ENCODE peak calls at places on chromosomes 3 and 15, in four cellular contexts. One of them, this sample, is unnamed.

GRCh38 chr3:42149537-42150426 is 58.6 kb downstream of the TRAK1 start:
- DNase-seq in hepatocyte: peak; percentile 86
- DNase-seq in keratinocyte: peak; percentile 76
- DNase-seq in colonic mucosa: peak; percentile 93
- DNase-seq in this sample: no peak

GRCh38 chr3:176927985-176928931 is 269.0 kb downstream of the TBL1XR1 start:
- DNase-seq in colonic mucosa: no peak
- DNase-seq in hepatocyte: no peak
- DNase-seq in keratinocyte: no peak
- DNase-seq in this sample: peak; percentile 30

GRCh38 chr3:58105196-58105595 is 97.0 kb downstream of the FLNB start:
- DNase-seq in colonic mucosa: no peak
- DNase-seq in hepatocyte: no peak
- DNase-seq in keratinocyte: no peak
- DNase-seq in this sample: no peak

GRCh38 chr3:43998374-43998840 is 243.3 kb upstream of the TOPAZ1 start:
- DNase-seq in keratinocyte: no peak
- DNase-seq in hepatocyte: peak; percentile 12
- DNase-seq in colonic mucosa: no peak
- DNase-seq in this sample: no peak

GRCh38 chr3:16516695-16517481 is 3.4 kb upstream of the RFTN1 start:
- DNase-seq in colonic mucosa: no peak
- DNase-seq in keratinocyte: no peak
- DNase-seq in hepatocyte: peak; percentile 68
- DNase-seq in this sample: no peak

GRCh38 chr15:74312445-74313007 is 54.9 kb downstream of the CYP11A1 start:
- DNase-seq in colonic mucosa: no peak
- DNase-seq in hepatocyte: no peak
- DNase-seq in keratinocyte: no peak
- DNase-seq in this sample: no peak

GRCh38 chr3:8663177-8664061 is 18.8 kb upstream of the SSUH2 start:
- DNase-seq in colonic mucosa: peak; percentile 65
- DNase-seq in keratinocyte: no peak
- DNase-seq in hepatocyte: peak; percentile 93
- DNase-seq in this sample: no peak

GRCh38 chr3:151445283-151446001 is 15.4 kb downstream of the IGSF10 start:
- DNase-seq in keratinocyte: no peak
- DNase-seq in colonic mucosa: no peak
- DNase-seq in hepatocyte: no peak
- DNase-seq in this sample: no peak

GRCh38 chr3:150970665-150971327 is 1.7 kb downstream of the CLRN1 start:
- DNase-seq in hepatocyte: no peak
- DNase-seq in keratinocyte: no peak
- DNase-seq in colonic mucosa: no peak
- DNase-seq in this sample: no peak

GRCh38 chr3:123758081-123758564 is 126.0 kb downstream of the MYLK start:
- DNase-seq in colonic mucosa: peak; percentile 18
- DNase-seq in keratinocyte: no peak
- DNase-seq in hepatocyte: no peak
- DNase-seq in this sample: no peak

GRCh38 chr15:28885630-28886430 is at the start of gene APBA2:
- DNase-seq in hepatocyte: peak; percentile 64
- DNase-seq in colonic mucosa: no peak
- DNase-seq in keratinocyte: no peak
- DNase-seq in this sample: peak; percentile 47

GRCh38 chr15:68781766-68782588 is 38.7 kb downstream of the ANP32A start:
- DNase-seq in colonic mucosa: peak; percentile 33
- DNase-seq in keratinocyte: no peak
- DNase-seq in hepatocyte: no peak
- DNase-seq in this sample: no peak

GRCh38 chr15:90989040-90989768 is 5.1 kb downstream of the PRC1 start:
- DNase-seq in colonic mucosa: no peak
- DNase-seq in hepatocyte: no peak
- DNase-seq in keratinocyte: no peak
- DNase-seq in this sample: no peak

GRCh38 chr15:90994059-90994416 is 297 bp downstream of the PRC1 start:
- DNase-seq in hepatocyte: peak; percentile 52
- DNase-seq in keratinocyte: no peak
- DNase-seq in colonic mucosa: peak; percentile 25
- DNase-seq in this sample: no peak

GRCh38 chr15:90990446-90990845 is 3.9 kb downstream of the PRC1 start:
- DNase-seq in hepatocyte: no peak
- DNase-seq in colonic mucosa: no peak
- DNase-seq in keratinocyte: no peak
- DNase-seq in this sample: no peak

GRCh38 chr15:90994417-90995311 is at the start of gene PRC1:
- DNase-seq in colonic mucosa: peak; percentile 98
- DNase-seq in keratinocyte: peak; percentile 90
- DNase-seq in hepatocyte: peak; percentile 100
- DNase-seq in this sample: peak; percentile 93

DNA sequence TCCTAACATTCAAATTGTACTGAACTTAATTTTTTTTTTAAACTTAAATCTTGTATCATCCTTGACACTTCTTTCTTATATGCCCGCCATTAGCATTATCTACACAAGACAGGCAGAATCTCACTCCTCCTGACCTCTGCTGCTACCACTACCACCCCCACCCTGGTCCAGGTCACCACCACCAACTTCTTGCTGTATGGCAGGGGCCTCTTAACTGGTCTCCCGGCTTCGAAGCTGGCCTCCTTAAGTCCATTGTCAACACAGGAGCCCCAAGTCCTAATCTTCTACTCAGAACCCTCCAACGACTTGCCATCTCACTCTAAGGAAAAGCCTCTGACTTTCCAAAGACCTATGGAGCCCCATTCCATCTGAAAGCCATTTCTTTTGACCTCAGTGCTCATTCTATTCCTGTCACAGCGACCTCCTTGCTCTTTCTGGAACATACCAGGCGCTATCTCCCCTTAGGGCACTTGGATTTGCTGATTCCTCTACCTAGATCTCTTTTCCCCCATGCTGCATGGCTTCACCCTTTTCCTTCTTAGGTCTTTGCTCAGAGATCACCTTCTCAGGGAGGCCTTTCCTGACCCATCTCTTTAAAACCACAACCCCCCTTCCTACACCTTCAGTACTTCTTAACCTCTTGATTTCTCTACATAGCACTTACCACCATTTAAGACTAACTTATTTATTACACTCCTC is 2.6 kb downstream of the PRC1 start:
- DNase-seq in colonic mucosa: no peak
- DNase-seq in keratinocyte: no peak
- DNase-seq in hepatocyte: no peak
- DNase-seq in this sample: no peak
- H3K4me3 ChIP-seq in colonic mucosa: no peak overlapping the region
- H3K4me3 ChIP-seq in keratinocyte: no peak overlapping the region
- H3K4me3 ChIP-seq in hepatocyte: no peak overlapping the region
- H3K4me3 ChIP-seq in this sample: no peak overlapping the region

GRCh38 chr3:109224333-109224732 is 87.8 kb downstream of the C3orf85 start:
- DNase-seq in hepatocyte: peak; percentile 52
- DNase-seq in keratinocyte: no peak
- DNase-seq in colonic mucosa: peak; percentile 65
- DNase-seq in this sample: no peak
- TF ChIP-seq CTCF in hepatocyte: peak; percentile 40
- TF ChIP-seq CTCF in keratinocyte: no peak
- TF ChIP-seq CTCF in colonic mucosa: peak; percentile 45
- TF ChIP-seq CTCF in this sample: no peak

GRCh38 chr15:67050062-67050461 is 15.3 kb upstream of the SMAD3 start:
- DNase-seq in colonic mucosa: no peak
- DNase-seq in hepatocyte: no peak
- DNase-seq in keratinocyte: peak; percentile 75
- DNase-seq in this sample: no peak
- H3K27ac ChIP-seq in colonic mucosa: peak overlapping the region; percentile 90
- H3K27ac ChIP-seq in hepatocyte: peak overlapping the region; percentile 97
- H3K27ac ChIP-seq in keratinocyte: peak overlapping the region; percentile 95
- H3K27ac ChIP-seq in this sample: no peak overlapping the region

GRCh38 chr15:70098461-70099166 is 897 bp upstream of the TLE3 start:
- DNase-seq in colonic mucosa: peak; percentile 53
- DNase-seq in keratinocyte: no peak
- DNase-seq in hepatocyte: peak; percentile 66
- DNase-seq in this sample: peak; percentile 62

GRCh38 chr15:70097337-70098169 is at the start of gene TLE3:
- DNase-seq in colonic mucosa: peak; percentile 99
- DNase-seq in hepatocyte: peak; percentile 99
- DNase-seq in keratinocyte: peak; percentile 84
- DNase-seq in this sample: peak; percentile 98

GRCh38 chr15:70099167-70099965 is 1.6 kb upstream of the TLE3 start:
- DNase-seq in hepatocyte: peak; percentile 99
- DNase-seq in keratinocyte: peak; percentile 92
- DNase-seq in colonic mucosa: peak; percentile 100
- DNase-seq in this sample: peak; percentile 100

GRCh38 chr15:70096975-70097336 is 761 bp downstream of the TLE3 start:
- DNase-seq in hepatocyte: peak; percentile 56
- DNase-seq in colonic mucosa: no peak
- DNase-seq in keratinocyte: no peak
- DNase-seq in this sample: no peak

DNA sequence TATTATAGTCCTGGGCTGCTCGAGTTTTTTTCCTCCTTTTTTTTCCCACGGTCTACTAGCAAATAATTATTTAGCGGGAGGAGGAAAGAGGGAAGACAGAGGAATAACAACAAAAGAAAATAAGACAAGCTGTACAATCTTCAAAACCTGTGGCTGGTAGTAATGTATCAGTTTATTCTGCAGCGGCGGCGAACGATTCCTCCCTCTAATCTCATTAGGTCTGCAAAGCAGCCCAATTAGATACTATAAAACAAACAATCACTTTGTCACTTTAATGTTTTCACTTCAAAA is 398 bp upstream of the TLE3 start:
- DNase-seq in keratinocyte: no peak
- DNase-seq in colonic mucosa: no peak
- DNase-seq in hepatocyte: no peak
- DNase-seq in this sample: no peak
- H3K4me3 ChIP-seq in keratinocyte: peak overlapping the region; percentile 53
- H3K4me3 ChIP-seq in colonic mucosa: peak overlapping the region; percentile 78
- H3K4me3 ChIP-seq in hepatocyte: peak overlapping the region; percentile 16
- H3K4me3 ChIP-seq in this sample: peak overlapping the region; percentile 84

GRCh38 chr3:28667646-28668376 is 319.2 kb upstream of the AZI2 start:
- DNase-seq in colonic mucosa: peak; percentile 64
- DNase-seq in keratinocyte: peak; percentile 1
- DNase-seq in hepatocyte: peak; percentile 75
- DNase-seq in this sample: no peak
- TF ChIP-seq CTCF in colonic mucosa: peak; percentile 67
- TF ChIP-seq CTCF in keratinocyte: peak; percentile 83
- TF ChIP-seq CTCF in hepatocyte: peak; percentile 75
- TF ChIP-seq CTCF in this sample: peak; percentile 75

GRCh38 chr3:40456279-40456939 is 730 bp upstream of the RPL14 start:
- DNase-seq in hepatocyte: no peak
- DNase-seq in keratinocyte: no peak
- DNase-seq in colonic mucosa: no peak
- DNase-seq in this sample: no peak
- H3K27ac ChIP-seq in hepatocyte: peak overlapping the region; percentile 86
- H3K27ac ChIP-seq in keratinocyte: peak overlapping the region; percentile 95
- H3K27ac ChIP-seq in colonic mucosa: peak overlapping the region; percentile 75
- H3K27ac ChIP-seq in this sample: peak overlapping the region; percentile 94

GRCh38 chr3:30628188-30628930 is 22.0 kb downstream of the TGFBR2 start:
- DNase-seq in hepatocyte: no peak
- DNase-seq in colonic mucosa: no peak
- DNase-seq in keratinocyte: no peak
- DNase-seq in this sample: no peak

GRCh38 chr3:30631237-30631961 is 25.0 kb downstream of the TGFBR2 start:
- DNase-seq in keratinocyte: no peak
- DNase-seq in colonic mucosa: no peak
- DNase-seq in hepatocyte: no peak
- DNase-seq in this sample: no peak

GRCh38 chr3:30629736-30630135 is 23.3 kb downstream of the TGFBR2 start:
- DNase-seq in hepatocyte: no peak
- DNase-seq in colonic mucosa: no peak
- DNase-seq in keratinocyte: no peak
- DNase-seq in this sample: no peak

GRCh38 chr3:30630238-30631030 is 24.0 kb downstream of the TGFBR2 start:
- DNase-seq in keratinocyte: no peak
- DNase-seq in hepatocyte: no peak
- DNase-seq in colonic mucosa: no peak
- DNase-seq in this sample: no peak

GRCh38 chr3:30628931-30629590 is 22.7 kb downstream of the TGFBR2 start:
- DNase-seq in hepatocyte: peak; percentile 18
- DNase-seq in colonic mucosa: no peak
- DNase-seq in keratinocyte: no peak
- DNase-seq in this sample: no peak
- H3K4me3 ChIP-seq in hepatocyte: no peak overlapping the region
- H3K4me3 ChIP-seq in colonic mucosa: no peak overlapping the region
- H3K4me3 ChIP-seq in keratinocyte: no peak overlapping the region
- H3K4me3 ChIP-seq in this sample: no peak overlapping the region

GRCh38 chr3:32454111-32454510 is 48.5 kb downstream of the CMTM6 start:
- DNase-seq in keratinocyte: no peak
- DNase-seq in colonic mucosa: peak; percentile 5
- DNase-seq in hepatocyte: no peak
- DNase-seq in this sample: no peak
- TF ChIP-seq CTCF in keratinocyte: no peak
- TF ChIP-seq CTCF in colonic mucosa: no peak
- TF ChIP-seq CTCF in hepatocyte: no peak
- TF ChIP-seq CTCF in this sample: no peak

DNA sequence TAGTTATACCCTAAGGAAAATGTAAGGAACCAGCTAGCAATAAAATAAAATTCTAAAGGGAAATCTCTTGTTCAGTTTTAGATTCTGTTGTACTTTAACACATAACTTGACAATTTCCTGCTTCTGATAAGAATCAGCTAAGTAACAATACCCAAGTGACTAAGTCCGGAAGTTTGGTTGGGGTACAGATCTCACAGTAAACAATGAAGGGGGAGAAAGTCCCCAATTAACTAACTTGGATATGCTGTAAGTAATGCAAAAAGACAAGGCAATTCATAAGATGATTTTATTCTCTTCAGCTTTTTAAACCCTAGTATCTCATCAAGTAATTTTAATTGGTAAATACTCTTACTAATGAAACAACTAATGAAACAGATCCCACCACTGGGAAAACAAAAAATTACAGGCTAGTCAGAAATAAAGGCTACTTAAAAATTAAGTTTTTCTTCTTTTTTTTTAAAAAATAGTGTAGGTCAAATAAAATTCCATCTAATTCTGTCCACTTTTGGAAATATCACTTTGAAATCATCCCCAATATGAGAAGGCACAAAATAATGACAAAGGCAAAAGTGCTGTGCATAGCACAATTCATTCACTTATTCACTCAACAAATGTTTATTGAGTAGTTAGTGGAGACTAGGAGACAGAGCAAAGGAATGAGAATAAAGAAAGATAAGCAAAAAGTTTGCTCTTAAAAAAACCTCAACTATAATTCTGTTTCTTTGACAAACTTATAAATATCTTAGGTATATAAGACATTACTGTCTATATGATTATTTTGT is 37.8 kb upstream of the IL20RB start:
- DNase-seq in hepatocyte: no peak
- DNase-seq in keratinocyte: no peak
- DNase-seq in colonic mucosa: no peak
- DNase-seq in this sample: no peak
- H3K27ac ChIP-seq in hepatocyte: no peak overlapping the region
- H3K27ac ChIP-seq in keratinocyte: no peak overlapping the region
- H3K27ac ChIP-seq in colonic mucosa: peak overlapping the region; percentile 1
- H3K27ac ChIP-seq in this sample: no peak overlapping the region

This sample was measured in dorsolateral prefrontal cortex.